ENCODE peak calls at places on chromosomes 13 and 19, in five cellular contexts. C, O, I, H and B are unnamed samples.
A peak's percentile ranks its signal among the peaks of the same experiment; 100 is the strongest.

GRCh38 chr19:35030257-35031071 is at the start of gene SCN1B:
- DNase-seq in C (peak; percentile 77), O (peak; percentile 46), I (peak; percentile 30), H (no peak), B (no peak)

GRCh38 chr13:20424959-20425358 is 100.7 kb downstream of the CRYL1 start:
- DNase-seq in C (no peak), O (no peak), I (no peak), H (no peak), B (peak; percentile 65)

GRCh38 chr19:17752865-17753639 is 1.8 kb downstream of the FCHO1 start:
- DNase-seq in C (no peak), O (no peak), I (no peak), H (no peak), B (no peak)

GRCh38 chr13:45196622-45197021 is 4.2 kb downstream of the KCTD4 start:
- DNase-seq in C (no peak), O (peak; percentile 36), I (peak; percentile 94), H (no peak), B (peak; percentile 76)

GRCh38 chr19:47430041-47430802 is 10.9 kb upstream of the MEIS3 start:
- DNase-seq in C (peak; percentile 52), O (no peak), I (peak; percentile 44), H (no peak), B (no peak)

GRCh38 chr13:100895656-100896055 is 221.1 kb upstream of the TMTC4 start:
- DNase-seq in C (no peak), O (no peak), I (no peak), H (no peak), B (no peak)

GRCh38 chr19:41920878-41921277 is 7.4 kb downstream of the ERFL start:
- DNase-seq in C (no peak), O (no peak), I (no peak), H (no peak), B (no peak)

GRCh38 chr13:98827449-98827848 is 75.0 kb upstream of the SLC15A1 start:
- DNase-seq in C (no peak), O (no peak), I (no peak), H (no peak), B (no peak)

GRCh38 chr19:16587031-16588023 is 15.1 kb upstream of the SLC35E1 start:
- DNase-seq in C (peak; percentile 62), O (peak; percentile 59), I (peak; percentile 77), H (peak; percentile 19), B (no peak)

GRCh38 chr13:84672616-84673015 is 790.3 kb upstream of the SLITRK1 start:
- DNase-seq in C (no peak), O (no peak), I (no peak), H (no peak), B (no peak)

GRCh38 chr13:25059166-25059565 is 36.8 kb upstream of the PABPC3 start:
- DNase-seq in C (no peak), O (no peak), I (no peak), H (no peak), B (no peak)

GRCh38 chr19:18417250-18418033 is 1.8 kb upstream of the SSBP4 start:
- DNase-seq in C (peak; percentile 53), O (peak; percentile 56), I (no peak), H (peak; percentile 74), B (no peak)

GRCh38 chr19:11949201-11949600 is 15.6 kb upstream of the ZNF763 start:
- DNase-seq in C (no peak), O (no peak), I (no peak), H (no peak), B (peak; percentile 19)

GRCh38 chr13:46489586-46490023 is 63.4 kb upstream of the LRCH1 start:
- DNase-seq in C (no peak), O (peak; percentile 67), I (peak; percentile 40), H (no peak), B (peak; percentile 9)

GRCh38 chr19:47112166-47112663 is 1.4 kb downstream of the ZC3H4 start:
- DNase-seq in C (peak; percentile 87), O (peak; percentile 68), I (peak; percentile 39), H (peak; percentile 86), B (peak; percentile 39)

GRCh38 chr19:40600086-40600917 is 867 bp upstream of the LTBP4 start:
- DNase-seq in C (no peak), O (no peak), I (no peak), H (no peak), B (no peak)

GRCh38 chr13:87999791-88000190 is 328.6 kb downstream of the SLITRK5 start:
- DNase-seq in C (no peak), O (no peak), I (peak; percentile 1), H (no peak), B (peak; percentile 33)

GRCh38 chr19:33767898-33768413 is 28.7 kb upstream of the KCTD15 start:
- DNase-seq in C (peak; percentile 28), O (no peak), I (no peak), H (no peak), B (no peak)

GRCh38 chr19:4717191-4717965 is 6.3 kb downstream of the DPP9 start:
- DNase-seq in C (no peak), O (peak; percentile 92), I (peak; percentile 98), H (peak; percentile 75), B (no peak)

GRCh38 chr13:109737046-109737573 is 49.3 kb downstream of the IRS2 start:
- DNase-seq in C (no peak), O (no peak), I (no peak), H (no peak), B (no peak)

GRCh38 chr13:111924676-111925075 is 142.3 kb upstream of the SOX1 start:
- DNase-seq in C (no peak), O (no peak), I (no peak), H (no peak), B (no peak)

GRCh38 chr13:95924389-95924994 is 128.7 kb downstream of the UGGT2 start:
- DNase-seq in C (no peak), O (peak; percentile 82), I (peak; percentile 91), H (no peak), B (peak; percentile 92)

GRCh38 chr13:24252136-24252535 is 57.2 kb upstream of the C1QTNF9 start:
- DNase-seq in C (no peak), O (no peak), I (no peak), H (no peak), B (no peak)

GRCh38 chr19:39194832-39195542 is 1.8 kb upstream of the NCCRP1 start:
- DNase-seq in C (no peak), O (no peak), I (no peak), H (no peak), B (peak; percentile 44)

GRCh38 chr13:79434578-79434977 is 28.5 kb upstream of the RBM26 start:
- DNase-seq in C (no peak), O (peak; percentile 57), I (no peak), H (no peak), B (no peak)

GRCh38 chr13:70408865-70409264 is 300.6 kb upstream of the KLHL1 start:
- DNase-seq in C (no peak), O (no peak), I (peak; percentile 66), H (no peak), B (peak; percentile 22)

GRCh38 chr19:35446194-35446593 is 1.9 kb upstream of the FFAR2 start:
- DNase-seq in C (peak; percentile 16), O (no peak), I (no peak), H (no peak), B (no peak)

GRCh38 chr19:38654478-38655079 is 7.1 kb downstream of the ACTN4 start:
- DNase-seq in C (no peak), O (no peak), I (no peak), H (no peak), B (peak; percentile 79)

GRCh38 chr13:67230774-67231480 is 791 bp upstream of the PCDH9 start:
- DNase-seq in C (peak; percentile 28), O (peak; percentile 48), I (peak; percentile 22), H (peak; percentile 39), B (peak; percentile 39)

GRCh38 chr19:49491030-49491803 is 3.8 kb downstream of the RPL13A start:
- DNase-seq in C (no peak), O (no peak), I (no peak), H (no peak), B (no peak)

GRCh38 chr13:25345555-25345954 is 26.2 kb upstream of the ATP8A2 start:
- DNase-seq in C (no peak), O (no peak), I (peak; percentile 22), H (no peak), B (no peak)

GRCh38 chr13:114079601-114080536 is 52.6 kb downstream of the RASA3 start:
- DNase-seq in C (no peak), O (no peak), I (no peak), H (no peak), B (no peak)

GRCh38 chr19:47790398-47790814 is 11.9 kb downstream of the SELENOW start:
- DNase-seq in C (peak; percentile 95), O (peak; percentile 68), I (peak; percentile 42), H (peak; percentile 30), B (peak; percentile 39)

GRCh38 chr13:45082964-45083363 is 37.3 kb upstream of the GTF2F2 start:
- DNase-seq in C (no peak), O (peak; percentile 3), I (no peak), H (no peak), B (no peak)

GRCh38 chr19:2231621-2232221 is 4.4 kb downstream of the PLEKHJ1 start:
- DNase-seq in C (peak; percentile 25), O (no peak), I (no peak), H (no peak), B (no peak)

GRCh38 chr19:28184997-28185396 is 1028.0 kb downstream of the UQCRFS1 start:
- DNase-seq in C (no peak), O (no peak), I (peak; percentile 24), H (no peak), B (peak; percentile 40)